ENCODE peak calls at places on chromosomes 13 and 19, in seven cellular contexts. J is breast epithelium; Q is left lung; H is left ventricle myocardium inferior; V is ovary; M is effector memory CD4-positive, alpha-beta T cell; R is CD8-positive, alpha-beta memory T cell. S is an unnamed sample.

GRCh38 chr13:96397807-96398206 is 307.9 kb downstream of the HS6ST3 start:
- DNase-seq in J (no peak), Q (no peak), H (no peak), V (no peak), M (no peak), R (no peak), S (no peak)

GRCh38 chr13:32650705-32651311 is 64.6 kb downstream of the PDS5B start:
- DNase-seq in J (no peak), Q (no peak), H (no peak), V (no peak), M (peak), R (peak), S (peak)

GRCh38 chr13:82571653-82572052 is 1310.6 kb downstream of the SLITRK1 start:
- DNase-seq in J (no peak), Q (no peak), H (no peak), V (no peak), M (no peak), R (no peak), S (no peak)

GRCh38 chr19:29211562-29212416 is 1.2 kb downstream of the UQCRFS1 start:
- DNase-seq in J (no peak), Q (no peak), H (no peak), V (no peak), M (no peak), R (peak), S (no peak)

GRCh38 chr13:31172001-31172400 is 10.3 kb upstream of the HSPH1 start:
- DNase-seq in J (no peak), Q (no peak), H (no peak), V (no peak), M (no peak), R (no peak), S (no peak)

GRCh38 chr13:85500716-85501256 is 298.4 kb downstream of the SLITRK6 start:
- DNase-seq in J (no peak), Q (no peak), H (no peak), V (no peak), M (no peak), R (no peak), S (no peak)

GRCh38 chr19:38971672-38972071 is 3.9 kb downstream of the FBXO17 start:
- DNase-seq in J (no peak), Q (no peak), H (no peak), V (no peak), M (no peak), R (no peak), S (no peak)

GRCh38 chr13:57311009-57311586 is 144.1 kb downstream of the PRR20E start:
- DNase-seq in J (no peak), Q (no peak), H (no peak), V (no peak), M (no peak), R (no peak), S (no peak)

GRCh38 chr19:10402441-10403038 is 802 bp downstream of the CDC37 start:
- DNase-seq in J (no peak), Q (no peak), H (peak), V (no peak), M (no peak), R (no peak), S (no peak)

GRCh38 chr19:29840066-29840950 is 28.5 kb downstream of the CCNE1 start:
- DNase-seq in J (no peak), Q (no peak), H (no peak), V (no peak), M (no peak), R (no peak), S (no peak)

GRCh38 chr13:23378009-23378632 is 55.4 kb downstream of the SACS start:
- DNase-seq in J (no peak), Q (no peak), H (no peak), V (no peak), M (no peak), R (peak), S (no peak)

GRCh38 chr19:48325265-48325910 is at the start of gene EMP3:
- DNase-seq in J (peak), Q (peak), H (peak), V (peak), M (peak), R (peak), S (no peak)

GRCh38 chr19:18612772-18613588 is at the start of gene TMEM59L:
- DNase-seq in J (no peak), Q (peak), H (no peak), V (no peak), M (peak), R (peak), S (peak)

GRCh38 chr19:17109962-17110598 is 34.5 kb downstream of the MYO9B start:
- DNase-seq in J (no peak), Q (peak), H (peak), V (no peak), M (no peak), R (peak), S (no peak)

GRCh38 chr13:86581711-86582110 is 782.5 kb upstream of the SLITRK6 start:
- DNase-seq in J (no peak), Q (no peak), H (no peak), V (no peak), M (no peak), R (no peak), S (no peak)

GRCh38 chr13:28983661-28984060 is 163.5 kb downstream of the MTUS2 start:
- DNase-seq in J (no peak), Q (no peak), H (no peak), V (no peak), M (no peak), R (no peak), S (no peak)

GRCh38 chr19:45492627-45493470 is 4.0 kb downstream of the RTN2 start:
- DNase-seq in J (peak), Q (peak), H (peak), V (no peak), M (no peak), R (no peak), S (no peak)

GRCh38 chr19:4369888-4370260 is 26.5 kb downstream of the MPND start:
- DNase-seq in J (no peak), Q (peak), H (no peak), V (no peak), M (peak), R (peak), S (peak)

GRCh38 chr19:2015611-2015950 is at the start of gene BTBD2:
- DNase-seq in J (no peak), Q (no peak), H (no peak), V (peak), M (peak), R (peak), S (peak)

GRCh38 chr19:2410023-2410422 is 17.4 kb downstream of the TIMM13 start:
- DNase-seq in J (no peak), Q (no peak), H (no peak), V (no peak), M (no peak), R (no peak), S (no peak)

GRCh38 chr19:51571599-51571998 is 516 bp downstream of the ZNF175 start:
- DNase-seq in J (no peak), Q (no peak), H (no peak), V (no peak), M (no peak), R (no peak), S (no peak)

GRCh38 chr13:27971236-27971645 is 2.1 kb upstream of the CDX2 start:
- DNase-seq in J (no peak), Q (no peak), H (no peak), V (no peak), M (no peak), R (no peak), S (no peak)

GRCh38 chr19:40513741-40514315 is 47.0 kb downstream of the SPTBN4 start:
- DNase-seq in J (no peak), Q (no peak), H (no peak), V (no peak), M (no peak), R (no peak), S (no peak)

GRCh38 chr19:40512473-40513344 is 45.9 kb downstream of the SPTBN4 start:
- DNase-seq in J (no peak), Q (no peak), H (no peak), V (no peak), M (no peak), R (no peak), S (no peak)

GRCh38 chr19:40511487-40511886 is 44.7 kb downstream of the SPTBN4 start:
- DNase-seq in J (no peak), Q (no peak), H (no peak), V (no peak), M (no peak), R (no peak), S (no peak)

GRCh38 chr19:40512110-40512472 is 45.3 kb downstream of the SPTBN4 start:
- DNase-seq in J (no peak), Q (no peak), H (no peak), V (no peak), M (no peak), R (no peak), S (no peak)

DNA sequence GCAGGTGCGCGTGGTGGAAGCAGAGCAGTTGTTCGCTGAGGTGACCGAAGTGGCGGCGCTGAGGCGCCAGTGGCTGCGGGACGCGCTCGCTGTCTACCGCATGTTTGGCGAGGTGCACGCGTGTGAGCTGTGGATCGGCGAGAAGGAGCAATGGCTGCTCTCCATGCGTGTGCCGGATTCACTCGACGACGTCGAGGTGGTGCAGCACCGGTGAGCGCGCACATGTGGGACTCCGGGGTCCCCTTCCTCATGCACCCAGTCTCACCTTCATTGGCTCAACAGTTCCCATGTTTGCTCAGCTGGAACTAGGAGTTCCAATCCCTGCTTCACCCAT is 46.5 kb downstream of the SPTBN4 start:
- DNase-seq in J (no peak), Q (no peak), H (no peak), V (no peak), M (no peak), R (no peak), S (no peak)
- H3K27ac ChIP-seq in J (no peak), Q (no peak), H (no peak), V (no peak), M (no peak), R (no peak), S (peak)

GRCh38 chr19:41945135-41945766 is 13.9 kb downstream of the RABAC1 start:
- DNase-seq in J (peak), Q (no peak), H (no peak), V (no peak), M (peak), R (peak), S (no peak)
- H3K27ac ChIP-seq in J (no peak), Q (no peak), H (no peak), V (no peak), M (peak), R (peak), S (no peak)

DNA sequence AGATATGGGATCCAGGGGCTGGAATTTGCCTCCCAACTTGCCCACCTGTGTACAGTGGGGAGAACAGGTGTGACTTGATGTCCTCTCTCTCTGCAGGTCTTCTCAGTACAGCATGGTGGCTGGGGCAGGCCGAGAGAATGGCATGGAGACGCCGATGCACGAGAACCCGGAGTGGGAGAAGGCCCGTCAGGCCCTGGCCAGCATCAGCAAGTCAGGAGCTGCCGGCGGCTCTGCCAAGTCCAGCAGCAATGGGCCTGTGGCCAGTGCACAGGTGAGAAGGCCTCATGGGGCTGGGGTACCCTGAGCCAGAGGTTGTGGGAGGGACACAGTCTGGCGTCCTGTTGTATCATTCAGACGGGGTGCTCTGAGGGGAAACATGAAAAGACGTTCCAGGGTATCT is 3.0 kb downstream of the LENG8 start:
- DNase-seq in J (no peak), Q (peak), H (no peak), V (no peak), M (no peak), R (no peak), S (no peak)
- H3K27ac ChIP-seq in J (no peak), Q (no peak), H (no peak), V (no peak), M (no peak), R (peak), S (no peak)

DNA sequence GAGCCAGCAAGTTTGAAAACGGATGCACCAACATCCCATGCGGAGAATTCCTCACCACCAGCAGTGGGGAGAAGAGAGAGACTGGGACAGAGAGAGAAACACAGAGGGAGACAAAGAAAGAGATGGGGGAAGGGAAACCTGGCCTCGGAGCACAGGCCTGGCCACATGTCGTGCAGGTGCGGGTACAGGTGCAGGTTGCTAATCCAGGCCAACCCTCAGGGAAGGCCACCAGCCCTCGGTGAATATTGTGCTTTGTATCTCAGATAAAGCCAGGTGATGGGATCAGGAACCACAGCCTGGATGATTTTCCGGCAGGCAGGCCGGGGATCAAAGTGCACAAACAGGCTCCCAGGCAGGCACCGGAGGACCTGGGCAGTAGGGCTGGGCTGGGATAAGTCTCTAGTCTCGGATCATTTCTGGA is 3.8 kb downstream of the GAS6 start:
- DNase-seq in J (peak), Q (no peak), H (no peak), V (peak), M (no peak), R (no peak), S (no peak)
- H3K27ac ChIP-seq in J (no peak), Q (no peak), H (peak), V (no peak), M (no peak), R (peak), S (no peak)

S was measured in caudate nucleus.